ENCODE peak calls at places on chromosomes 4 and X, in five cellular contexts. One of them, this sample, is unnamed.
A peak's percentile ranks its signal among the peaks of the same experiment; 100 is the strongest.

GRCh38 chr4:2789801-2790582 is 2.9 kb upstream of the SH3BP2 start:
- DNase-seq in adrenal gland: no peak
- DNase-seq in right atrium auricular region: no peak
- DNase-seq in uterus: no peak
- DNase-seq in lower lobe of right lung: peak; percentile 41
- DNase-seq in this sample: no peak

GRCh38 chrX:24148535-24149345 is 789 bp upstream of the ZFX start:
- DNase-seq in adrenal gland: peak; percentile 53
- DNase-seq in right atrium auricular region: no peak
- DNase-seq in uterus: peak; percentile 66
- DNase-seq in lower lobe of right lung: peak; percentile 49
- DNase-seq in this sample: no peak

GRCh38 chr4:185019451-185020292 is 1.4 kb downstream of the HELT start:
- DNase-seq in adrenal gland: no peak
- DNase-seq in right atrium auricular region: no peak
- DNase-seq in uterus: no peak
- DNase-seq in lower lobe of right lung: no peak
- DNase-seq in this sample: no peak

GRCh38 chr4:8369426-8370105 is 71.0 kb downstream of the ACOX3 start:
- DNase-seq in adrenal gland: no peak
- DNase-seq in right atrium auricular region: no peak
- DNase-seq in uterus: no peak
- DNase-seq in lower lobe of right lung: peak; percentile 18
- DNase-seq in this sample: no peak

GRCh38 chr4:90889171-90889570 is 762.0 kb downstream of the CCSER1 start:
- DNase-seq in adrenal gland: no peak
- DNase-seq in right atrium auricular region: no peak
- DNase-seq in uterus: no peak
- DNase-seq in lower lobe of right lung: no peak
- DNase-seq in this sample: no peak

GRCh38 chr4:1578968-1579833 is 104.9 kb downstream of the FAM53A start:
- DNase-seq in adrenal gland: peak; percentile 81
- DNase-seq in right atrium auricular region: peak; percentile 92
- DNase-seq in uterus: peak; percentile 70
- DNase-seq in lower lobe of right lung: peak; percentile 91
- DNase-seq in this sample: peak; percentile 73

GRCh38 chr4:164304240-164304639 is 449.7 kb upstream of the SMIM31 start:
- DNase-seq in adrenal gland: no peak
- DNase-seq in right atrium auricular region: no peak
- DNase-seq in uterus: no peak
- DNase-seq in lower lobe of right lung: no peak
- DNase-seq in this sample: no peak

GRCh38 chr4:141174457-141174856 is 41.2 kb upstream of the RNF150 start:
- DNase-seq in adrenal gland: no peak
- DNase-seq in right atrium auricular region: no peak
- DNase-seq in uterus: no peak
- DNase-seq in lower lobe of right lung: no peak
- DNase-seq in this sample: no peak

GRCh38 chr4:48047896-48048295 is 31.3 kb downstream of the NIPAL1 start:
- DNase-seq in adrenal gland: no peak
- DNase-seq in right atrium auricular region: no peak
- DNase-seq in uterus: no peak
- DNase-seq in lower lobe of right lung: no peak
- DNase-seq in this sample: peak; percentile 24

GRCh38 chr4:99633772-99634171 is 23.9 kb downstream of the C4orf54 start:
- DNase-seq in adrenal gland: no peak
- DNase-seq in right atrium auricular region: no peak
- DNase-seq in uterus: no peak
- DNase-seq in lower lobe of right lung: no peak
- DNase-seq in this sample: no peak

GRCh38 chr4:99636422-99636821 is 21.2 kb downstream of the C4orf54 start:
- DNase-seq in adrenal gland: no peak
- DNase-seq in right atrium auricular region: no peak
- DNase-seq in uterus: no peak
- DNase-seq in lower lobe of right lung: no peak
- DNase-seq in this sample: no peak

GRCh38 chr4:99634742-99635360 is 22.8 kb downstream of the C4orf54 start:
- DNase-seq in adrenal gland: no peak
- DNase-seq in right atrium auricular region: no peak
- DNase-seq in uterus: no peak
- DNase-seq in lower lobe of right lung: no peak
- DNase-seq in this sample: no peak

GRCh38 chr4:99635601-99636000 is 22.0 kb downstream of the C4orf54 start:
- DNase-seq in adrenal gland: no peak
- DNase-seq in right atrium auricular region: no peak
- DNase-seq in uterus: no peak
- DNase-seq in lower lobe of right lung: no peak
- DNase-seq in this sample: no peak

DNA sequence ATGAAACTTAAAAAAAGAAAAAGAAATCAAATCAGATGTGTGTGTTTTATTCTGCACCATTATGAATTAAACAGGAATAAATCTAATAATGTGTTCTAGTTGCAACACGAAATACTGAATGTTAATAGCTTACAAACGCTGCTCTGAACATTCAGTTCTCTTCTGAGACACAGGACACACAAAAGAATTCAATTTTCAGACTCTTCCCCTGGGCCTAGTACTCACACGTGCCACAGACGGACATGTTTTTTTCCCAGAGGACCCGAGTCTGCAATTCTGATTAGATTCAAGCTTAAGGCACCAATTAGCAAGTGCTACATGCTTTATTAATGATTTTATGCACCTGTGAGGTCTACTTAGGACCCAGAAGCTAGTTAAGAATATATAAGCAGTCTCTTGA is 20.5 kb downstream of the C4orf54 start:
- DNase-seq in adrenal gland: no peak
- DNase-seq in right atrium auricular region: no peak
- DNase-seq in uterus: no peak
- DNase-seq in lower lobe of right lung: no peak
- DNase-seq in this sample: no peak
- H3K27ac ChIP-seq in adrenal gland: peak overlapping the region; percentile 1
- H3K27ac ChIP-seq in right atrium auricular region: no peak overlapping the region
- H3K27ac ChIP-seq in uterus: no peak overlapping the region
- H3K27ac ChIP-seq in lower lobe of right lung: no peak overlapping the region
- H3K27ac ChIP-seq in this sample: no peak overlapping the region

GRCh38 chrX:19879742-19880378 is 7.5 kb downstream of the SH3KBP1 start:
- DNase-seq in adrenal gland: no peak
- DNase-seq in right atrium auricular region: no peak
- DNase-seq in uterus: no peak
- DNase-seq in lower lobe of right lung: no peak
- DNase-seq in this sample: no peak
- TF ChIP-seq CTCF in adrenal gland: no peak
- TF ChIP-seq CTCF in right atrium auricular region: no peak
- TF ChIP-seq CTCF in uterus: no peak
- TF ChIP-seq CTCF in lower lobe of right lung: no peak
- TF ChIP-seq CTCF in this sample: no peak

GRCh38 chr4:76458297-76458696 is 23.3 kb downstream of the SHROOM3 start:
- DNase-seq in adrenal gland: no peak
- DNase-seq in right atrium auricular region: no peak
- DNase-seq in uterus: no peak
- DNase-seq in lower lobe of right lung: no peak
- DNase-seq in this sample: no peak
- H3K27ac ChIP-seq in adrenal gland: no peak overlapping the region
- H3K27ac ChIP-seq in right atrium auricular region: no peak overlapping the region
- H3K27ac ChIP-seq in uterus: no peak overlapping the region
- H3K27ac ChIP-seq in lower lobe of right lung: no peak overlapping the region
- H3K27ac ChIP-seq in this sample: no peak overlapping the region

GRCh38 chrX:71911023-71911730 is 532 bp downstream of the NHSL2 start:
- DNase-seq in adrenal gland: no peak
- DNase-seq in right atrium auricular region: no peak
- DNase-seq in uterus: peak; percentile 23
- DNase-seq in lower lobe of right lung: no peak
- DNase-seq in this sample: no peak

GRCh38 chrX:71911731-71912050 is 1.0 kb downstream of the NHSL2 start:
- DNase-seq in adrenal gland: no peak
- DNase-seq in right atrium auricular region: no peak
- DNase-seq in uterus: peak; percentile 19
- DNase-seq in lower lobe of right lung: no peak
- DNase-seq in this sample: no peak

GRCh38 chrX:71908387-71908786 is 2.3 kb upstream of the NHSL2 start:
- DNase-seq in adrenal gland: no peak
- DNase-seq in right atrium auricular region: no peak
- DNase-seq in uterus: no peak
- DNase-seq in lower lobe of right lung: no peak
- DNase-seq in this sample: no peak

GRCh38 chrX:71910526-71911022 is at the start of gene NHSL2:
- DNase-seq in adrenal gland: no peak
- DNase-seq in right atrium auricular region: no peak
- DNase-seq in uterus: peak; percentile 27
- DNase-seq in lower lobe of right lung: peak; percentile 40
- DNase-seq in this sample: peak; percentile 36

GRCh38 chrX:71909956-71910355 is 689 bp upstream of the NHSL2 start:
- DNase-seq in adrenal gland: no peak
- DNase-seq in right atrium auricular region: no peak
- DNase-seq in uterus: peak; percentile 32
- DNase-seq in lower lobe of right lung: no peak
- DNase-seq in this sample: peak; percentile 52
- TF ChIP-seq CTCF in adrenal gland: no peak
- TF ChIP-seq CTCF in right atrium auricular region: no peak
- TF ChIP-seq CTCF in uterus: no peak
- TF ChIP-seq CTCF in lower lobe of right lung: no peak
- TF ChIP-seq CTCF in this sample: no peak

DNA sequence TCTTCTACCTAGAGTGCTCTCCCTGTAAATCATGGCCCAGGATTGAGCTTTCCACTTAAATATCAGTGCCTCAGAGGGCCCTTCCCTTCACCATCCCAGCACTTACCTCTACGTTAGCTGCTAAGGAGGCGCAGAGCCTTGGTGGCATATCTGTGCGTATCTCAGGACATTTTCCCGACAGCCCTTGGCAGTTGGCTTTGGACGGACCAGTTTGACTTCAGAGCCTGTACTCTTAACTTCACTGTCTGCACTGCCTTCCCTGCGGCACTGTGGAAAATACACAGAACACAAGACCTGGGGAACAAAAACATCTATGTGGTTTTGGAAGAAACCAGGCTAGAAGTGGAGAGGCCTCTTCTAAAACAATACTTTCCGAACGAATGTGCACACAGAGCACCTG is 2.4 kb downstream of the TADA2B start:
- DNase-seq in adrenal gland: no peak
- DNase-seq in right atrium auricular region: no peak
- DNase-seq in uterus: no peak
- DNase-seq in lower lobe of right lung: no peak
- DNase-seq in this sample: no peak
- H3K27ac ChIP-seq in adrenal gland: peak overlapping the region; percentile 94
- H3K27ac ChIP-seq in right atrium auricular region: no peak overlapping the region
- H3K27ac ChIP-seq in uterus: no peak overlapping the region
- H3K27ac ChIP-seq in lower lobe of right lung: no peak overlapping the region
- H3K27ac ChIP-seq in this sample: no peak overlapping the region

This sample was measured in heart left ventricle.